ENCODE peak calls at places on chromosomes 7 and 10, in four cellular contexts. U is K562, X is GM12878, F is HepG2. J is an unnamed sample.

GRCh38 chr7:96380111-96380512 is 58.2 kb upstream of the SLC25A13 start:
- DNase-seq in U (no peak), X (no peak), F (no peak), J (peak)

GRCh38 chr7:47766151-47766550 is 182.1 kb downstream of the PKD1L1 start:
- DNase-seq in U (no peak), X (no peak), F (no peak), J (no peak)

GRCh38 chr10:115084434-115084833 is 8.7 kb upstream of the ATRNL1 start:
- DNase-seq in U (no peak), X (no peak), F (no peak), J (no peak)

GRCh38 chr7:105532709-105533460 is 884 bp downstream of the RINT1 start:
- DNase-seq in U (no peak), X (no peak), F (no peak), J (no peak)

GRCh38 chr7:158997110-158997453 is 140.7 kb downstream of the DYNC2I1 start:
- DNase-seq in U (no peak), X (no peak), F (no peak), J (no peak)

GRCh38 chr7:2512713-2513112 is 6.9 kb upstream of the LFNG start:
- DNase-seq in U (no peak), X (no peak), F (no peak), J (no peak)

GRCh38 chr10:100710151-100710871 is 35.1 kb upstream of the PAX2 start:
- DNase-seq in U (peak), X (no peak), F (no peak), J (no peak)

GRCh38 chr10:132464256-132465192 is 67.5 kb downstream of the PWWP2B start:
- DNase-seq in U (no peak), X (no peak), F (no peak), J (no peak)

GRCh38 chr7:158353606-158354570 is 233.7 kb downstream of the PTPRN2 start:
- DNase-seq in U (peak), X (no peak), F (peak), J (peak)

GRCh38 chr10:17981766-17982380 is 30.2 kb downstream of the SLC39A12 start:
- DNase-seq in U (no peak), X (no peak), F (no peak), J (no peak)

GRCh38 chr10:86070278-86070677 is 296.3 kb downstream of the GRID1 start:
- DNase-seq in U (no peak), X (no peak), F (no peak), J (no peak)

GRCh38 chr7:39458346-39458745 is 107.9 kb upstream of the YAE1 start:
- DNase-seq in U (peak), X (no peak), F (no peak), J (no peak)

GRCh38 chr10:12638103-12638502 is 288.8 kb downstream of the CAMK1D start:
- DNase-seq in U (no peak), X (no peak), F (peak), J (no peak)

GRCh38 chr7:13117103-13117502 is 429.7 kb downstream of the ARL4A start:
- DNase-seq in U (no peak), X (no peak), F (peak), J (no peak)

GRCh38 chr7:158371856-158372255 is 215.8 kb downstream of the PTPRN2 start:
- DNase-seq in U (no peak), X (no peak), F (no peak), J (no peak)

GRCh38 chr7:152392254-152392653 is 43.5 kb downstream of the KMT2C start:
- DNase-seq in U (no peak), X (no peak), F (no peak), J (no peak)

GRCh38 chr7:152399344-152399743 is 36.5 kb downstream of the KMT2C start:
- DNase-seq in U (no peak), X (no peak), F (no peak), J (no peak)

GRCh38 chr7:152395115-152395514 is 40.7 kb downstream of the KMT2C start:
- DNase-seq in U (no peak), X (no peak), F (no peak), J (no peak)
- TF ChIP-seq MAX in U (peak), X (no peak), F (no peak), J (no peak)

DNA sequence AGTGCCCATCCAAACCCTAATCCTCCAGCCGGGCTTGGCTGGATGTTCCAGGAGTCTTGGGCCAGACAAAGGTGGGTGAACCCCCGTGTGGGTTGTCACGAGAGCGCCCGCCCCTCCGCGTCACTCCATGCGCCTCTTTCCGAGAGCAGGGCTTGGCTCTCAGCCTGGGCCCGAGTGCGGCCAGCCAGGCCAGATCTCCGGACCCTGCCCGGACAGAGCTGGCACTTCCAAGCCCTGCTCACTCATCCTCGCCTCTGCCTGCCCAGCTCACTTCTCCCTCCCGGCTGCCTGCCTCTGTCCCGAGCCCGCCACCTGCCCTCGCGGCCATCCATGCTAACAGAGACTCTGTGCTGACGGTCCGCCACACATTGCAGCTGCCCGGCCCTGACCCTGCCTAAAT is 34.6 kb downstream of the AGAP3 start:
- DNase-seq in U (no peak), X (no peak), F (no peak), J (no peak)
- TF ChIP-seq ETV6 in U (no peak), X (no peak), F (no peak), J (no peak)

DNA sequence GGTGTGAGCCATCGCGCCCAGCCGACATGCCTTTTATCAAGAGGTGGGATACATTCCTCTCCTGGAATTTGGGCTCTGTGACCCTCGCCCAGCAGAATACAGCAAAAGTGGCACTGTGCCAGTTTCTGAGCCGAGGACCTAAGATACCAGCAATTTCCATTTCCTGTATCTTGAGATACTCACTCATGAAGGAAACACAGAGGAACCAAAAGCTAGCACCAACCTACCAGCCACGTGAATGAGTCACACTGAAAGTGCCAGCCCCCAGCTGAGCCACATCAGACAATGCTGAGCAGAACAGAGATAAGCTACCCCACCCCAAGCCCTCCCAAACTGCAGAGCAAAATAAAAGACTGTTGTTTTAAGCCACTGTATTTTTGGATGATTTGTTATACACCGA is 56.3 kb downstream of the CACUL1 start:
- DNase-seq in U (peak), X (peak), F (peak), J (no peak)
- TF ChIP-seq MAX in U (no peak), X (no peak), F (no peak), J (no peak)

GRCh38 chr7:35398518-35398917 is 144.6 kb upstream of the TBX20 start:
- DNase-seq in U (no peak), X (no peak), F (no peak), J (no peak)

GRCh38 chr7:35405461-35405860 is 151.6 kb upstream of the TBX20 start:
- DNase-seq in U (no peak), X (no peak), F (no peak), J (no peak)

GRCh38 chr7:35399216-35399615 is 145.3 kb upstream of the TBX20 start:
- DNase-seq in U (no peak), X (no peak), F (no peak), J (no peak)

GRCh38 chr7:35399840-35400239 is 145.9 kb upstream of the TBX20 start:
- DNase-seq in U (no peak), X (no peak), F (no peak), J (no peak)

GRCh38 chr7:35401217-35401879 is 147.4 kb upstream of the TBX20 start:
- DNase-seq in U (no peak), X (no peak), F (no peak), J (no peak)
- TF ChIP-seq ETV6 in U (no peak), X (no peak), F (no peak), J (no peak)

DNA sequence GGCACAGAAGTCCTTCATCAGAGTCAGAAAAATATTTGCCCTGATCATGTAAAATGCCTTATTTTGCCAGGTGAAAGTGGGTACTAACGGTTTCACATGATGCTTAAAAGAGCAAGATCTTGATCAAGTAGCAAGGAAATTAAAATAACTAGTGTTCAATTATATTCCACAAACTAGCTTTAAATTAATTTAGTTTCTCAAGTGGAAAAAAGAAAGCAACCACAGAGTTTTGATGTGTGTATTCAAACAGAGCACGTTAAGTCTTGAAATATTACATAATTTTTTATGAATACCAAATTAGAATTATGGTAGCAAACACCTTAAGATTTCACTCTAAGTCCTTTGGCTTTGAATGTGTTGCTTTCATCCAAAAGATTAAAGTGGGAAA is 47.3 kb downstream of the PIP4K2A start:
- DNase-seq in U (no peak), X (no peak), F (no peak), J (no peak)
- TF ChIP-seq MAX in U (no peak), X (no peak), F (no peak), J (no peak)

GRCh38 chr7:138429577-138430250 is 30.3 kb upstream of the TRIM24 start:
- DNase-seq in U (no peak), X (no peak), F (no peak), J (no peak)
- TF ChIP-seq ETV6 in U (no peak), X (no peak), F (no peak), J (no peak)

J was measured in WTC11.